ENCODE peak calls at places on chromosomes 3 and 15, in nine cellular contexts. Q is astrocyte of the hippocampus; D is adrenal gland; Z is HEK293T; P is effector memory CD8-positive, alpha-beta T cell; F is AG04449; G is posterior vena cava; R is CD4-positive, CD25-positive, alpha-beta regulatory T cell; I is suprapubic skin. T is an unnamed sample.
A peak's percentile ranks its signal among the peaks of the same experiment; 100 is the strongest.

GRCh38 chr3:195703776-195704175 is 17.0 kb upstream of the MUC20 start:
- DNase-seq in Q (no peak), D (no peak), Z (no peak), P (no peak), F (no peak), G (no peak), R (no peak), I (no peak), T (no peak)

GRCh38 chr3:187027531-187027936 is 97.2 kb downstream of the ST6GAL1 start:
- DNase-seq in Q (no peak), D (no peak), Z (no peak), P (peak; percentile 59), F (no peak), G (no peak), R (peak; percentile 87), I (no peak), T (no peak)

GRCh38 chr3:46763178-46763577 is 45.5 kb upstream of the PRSS50 start:
- DNase-seq in Q (no peak), D (no peak), Z (no peak), P (no peak), F (no peak), G (no peak), R (no peak), I (no peak), T (no peak)

GRCh38 chr3:187292186-187292585 is 649 bp upstream of the MASP1 start:
- DNase-seq in Q (no peak), D (no peak), Z (no peak), P (no peak), F (no peak), G (no peak), R (no peak), I (no peak), T (no peak)

GRCh38 chr3:55571216-55571813 is 84.2 kb upstream of the WNT5A start:
- DNase-seq in Q (peak; percentile 76), D (no peak), Z (no peak), P (no peak), F (no peak), G (no peak), R (no peak), I (no peak), T (no peak)

GRCh38 chr15:38888701-38889154 is 324.1 kb upstream of the RASGRP1 start:
- DNase-seq in Q (no peak), D (no peak), Z (no peak), P (no peak), F (no peak), G (no peak), R (no peak), I (no peak), T (no peak)

GRCh38 chr3:112633757-112634156 is 7.2 kb downstream of the CCDC80 start:
- DNase-seq in Q (no peak), D (no peak), Z (no peak), P (no peak), F (no peak), G (no peak), R (no peak), I (no peak), T (no peak)

GRCh38 chr3:39344746-39345344 is 15.3 kb downstream of the CCR8 start:
- DNase-seq in Q (no peak), D (no peak), Z (no peak), P (no peak), F (no peak), G (no peak), R (no peak), I (no peak), T (no peak)

GRCh38 chr15:96042734-96043224 is 287.7 kb upstream of the NR2F2 start:
- DNase-seq in Q (no peak), D (no peak), Z (no peak), P (no peak), F (no peak), G (no peak), R (no peak), I (no peak), T (no peak)

GRCh38 chr15:36598529-36599177 is 19.2 kb downstream of the CDIN1 start:
- DNase-seq in Q (peak; percentile 21), D (no peak), Z (no peak), P (no peak), F (no peak), G (no peak), R (no peak), I (no peak), T (no peak)

GRCh38 chr3:191244242-191244867 is 45.3 kb downstream of the OSTN start:
- DNase-seq in Q (no peak), D (no peak), Z (no peak), P (no peak), F (no peak), G (no peak), R (peak; percentile 8), I (no peak), T (no peak)

GRCh38 chr3:144164352-144164751 is 192.7 kb downstream of the DIPK2A start:
- DNase-seq in Q (no peak), D (no peak), Z (no peak), P (no peak), F (no peak), G (no peak), R (no peak), I (no peak), T (no peak)

GRCh38 chr15:65211157-65211982 is at the start of gene CILP:
- DNase-seq in Q (peak; percentile 60), D (no peak), Z (no peak), P (no peak), F (no peak), G (peak; percentile 83), R (no peak), I (no peak), T (no peak)

GRCh38 chr15:100602822-100603393 is 519 bp downstream of the ASB7 start:
- DNase-seq in Q (peak; percentile 36), D (peak; percentile 25), Z (peak; percentile 26), P (peak; percentile 13), F (no peak), G (no peak), R (peak; percentile 45), I (no peak), T (no peak)

GRCh38 chr3:38644662-38645053 is 4.8 kb downstream of the SCN5A start:
- DNase-seq in Q (no peak), D (peak; percentile 8), Z (no peak), P (no peak), F (no peak), G (peak; percentile 19), R (no peak), I (peak; percentile 7), T (no peak)

GRCh38 chr15:40439461-40440299 is 1.1 kb upstream of the BAHD1 start:
- DNase-seq in Q (peak; percentile 62), D (peak; percentile 79), Z (peak; percentile 14), P (no peak), F (no peak), G (no peak), R (peak; percentile 22), I (no peak), T (no peak)

GRCh38 chr15:42375941-42376340 is 16.6 kb downstream of the CAPN3 start:
- DNase-seq in Q (no peak), D (no peak), Z (no peak), P (no peak), F (no peak), G (no peak), R (no peak), I (no peak), T (no peak)

GRCh38 chr15:71789616-71790015 is 20.7 kb upstream of the NR2E3 start:
- DNase-seq in Q (no peak), D (no peak), Z (no peak), P (no peak), F (no peak), G (no peak), R (no peak), I (no peak), T (no peak)

GRCh38 chr3:1766384-1766783 is 332.3 kb upstream of the CNTN4 start:
- DNase-seq in Q (no peak), D (no peak), Z (no peak), P (no peak), F (no peak), G (no peak), R (no peak), I (no peak), T (no peak)

GRCh38 chr3:72391659-72392058 is 456.6 kb downstream of the SHQ1 start:
- DNase-seq in Q (no peak), D (no peak), Z (no peak), P (no peak), F (no peak), G (no peak), R (no peak), I (no peak), T (no peak)

GRCh38 chr3:114668099-114668498 is 374.3 kb downstream of the TIGIT start:
- DNase-seq in Q (no peak), D (no peak), Z (no peak), P (no peak), F (no peak), G (no peak), R (no peak), I (no peak), T (no peak)

GRCh38 chr3:50356553-50356952 is 2.8 kb downstream of the TMEM115 start:
- DNase-seq in Q (no peak), D (no peak), Z (no peak), P (no peak), F (no peak), G (no peak), R (no peak), I (no peak), T (no peak)

GRCh38 chr3:189363856-189364255 is 192.1 kb downstream of the TPRG1 start:
- DNase-seq in Q (peak; percentile 72), D (peak; percentile 25), Z (no peak), P (no peak), F (no peak), G (no peak), R (no peak), I (no peak), T (no peak)

GRCh38 chr3:18370672-18371071 is 54.5 kb downstream of the SATB1 start:
- DNase-seq in Q (no peak), D (no peak), Z (no peak), P (no peak), F (no peak), G (no peak), R (no peak), I (no peak), T (no peak)

GRCh38 chr15:59590027-59590426 is 21.6 kb upstream of the GCNT3 start:
- DNase-seq in Q (no peak), D (no peak), Z (no peak), P (no peak), F (no peak), G (no peak), R (no peak), I (no peak), T (no peak)

T was measured in BJ.